ENCODE peak calls at places on chromosomes 4 and X, in eight cellular contexts. One of them, this sample, is unnamed. For H3K4me1 and H3K36me3, the result is how much of the 10 kb centered on the place peaks cover.

GRCh38 chr4:1463088-1463926 is 57.1 kb upstream of the NKX1-1 start:
- DNase-seq in NT2/D1: no peak
- DNase-seq in osteoblast: peak
- DNase-seq in cardiac muscle cell: no peak
- DNase-seq in stomach: peak
- DNase-seq in adipocyte: peak
- DNase-seq in breast epithelium: no peak
- DNase-seq in mammary epithelial cell: no peak
- DNase-seq in this sample: peak

GRCh38 chr4:152696764-152697250 is 17.0 kb upstream of the TMEM154 start:
- DNase-seq in NT2/D1: no peak
- DNase-seq in osteoblast: peak
- DNase-seq in cardiac muscle cell: no peak
- DNase-seq in stomach: peak
- DNase-seq in adipocyte: peak
- DNase-seq in breast epithelium: peak
- DNase-seq in mammary epithelial cell: peak
- DNase-seq in this sample: peak

GRCh38 chr4:33111106-33111505 is 2390.9 kb downstream of the PCDH7 start:
- DNase-seq in NT2/D1: no peak
- DNase-seq in osteoblast: no peak
- DNase-seq in cardiac muscle cell: no peak
- DNase-seq in stomach: no peak
- DNase-seq in adipocyte: peak
- DNase-seq in breast epithelium: no peak
- DNase-seq in mammary epithelial cell: no peak
- DNase-seq in this sample: no peak

GRCh38 chr4:113760094-113760851 is 1.3 kb downstream of the CAMK2D start:
- DNase-seq in NT2/D1: no peak
- DNase-seq in osteoblast: peak
- DNase-seq in cardiac muscle cell: peak
- DNase-seq in stomach: peak
- DNase-seq in adipocyte: peak
- DNase-seq in breast epithelium: no peak
- DNase-seq in mammary epithelial cell: peak
- DNase-seq in this sample: peak

GRCh38 chr4:915041-915474 is 17.1 kb downstream of the GAK start:
- DNase-seq in NT2/D1: no peak
- DNase-seq in osteoblast: no peak
- DNase-seq in cardiac muscle cell: no peak
- DNase-seq in stomach: no peak
- DNase-seq in adipocyte: no peak
- DNase-seq in breast epithelium: no peak
- DNase-seq in mammary epithelial cell: no peak
- DNase-seq in this sample: no peak

GRCh38 chr4:15327311-15328298 is 100.2 kb upstream of the C1QTNF7 start:
- DNase-seq in NT2/D1: no peak
- DNase-seq in osteoblast: no peak
- DNase-seq in cardiac muscle cell: no peak
- DNase-seq in stomach: no peak
- DNase-seq in adipocyte: peak
- DNase-seq in breast epithelium: no peak
- DNase-seq in mammary epithelial cell: no peak
- DNase-seq in this sample: peak

GRCh38 chr4:42262701-42263490 is 110.4 kb upstream of the BEND4 start:
- DNase-seq in NT2/D1: no peak
- DNase-seq in osteoblast: no peak
- DNase-seq in cardiac muscle cell: no peak
- DNase-seq in stomach: no peak
- DNase-seq in adipocyte: no peak
- DNase-seq in breast epithelium: no peak
- DNase-seq in mammary epithelial cell: no peak
- DNase-seq in this sample: no peak

GRCh38 chrX:66579219-66579618 is 59.7 kb downstream of the EDA2R start:
- DNase-seq in NT2/D1: no peak
- DNase-seq in osteoblast: no peak
- DNase-seq in cardiac muscle cell: no peak
- DNase-seq in stomach: no peak
- DNase-seq in adipocyte: no peak
- DNase-seq in breast epithelium: no peak
- DNase-seq in mammary epithelial cell: no peak
- DNase-seq in this sample: no peak

GRCh38 chr4:181078236-181078635 is 1165.0 kb upstream of the TENM3 start:
- DNase-seq in NT2/D1: no peak
- DNase-seq in osteoblast: no peak
- DNase-seq in cardiac muscle cell: no peak
- DNase-seq in stomach: no peak
- DNase-seq in adipocyte: peak
- DNase-seq in breast epithelium: no peak
- DNase-seq in mammary epithelial cell: peak
- DNase-seq in this sample: no peak

GRCh38 chr4:121165206-121165605 is 1.1 kb upstream of the TNIP3 start:
- DNase-seq in NT2/D1: no peak
- DNase-seq in osteoblast: no peak
- DNase-seq in cardiac muscle cell: no peak
- DNase-seq in stomach: no peak
- DNase-seq in adipocyte: no peak
- DNase-seq in breast epithelium: no peak
- DNase-seq in mammary epithelial cell: no peak
- DNase-seq in this sample: no peak

GRCh38 chr4:69800599-69800998 is 40.2 kb upstream of the SULT1B1 start:
- DNase-seq in NT2/D1: no peak
- DNase-seq in osteoblast: no peak
- DNase-seq in cardiac muscle cell: no peak
- DNase-seq in stomach: no peak
- DNase-seq in adipocyte: peak
- DNase-seq in breast epithelium: no peak
- DNase-seq in mammary epithelial cell: peak
- DNase-seq in this sample: no peak

GRCh38 chrX:31658360-31658759 is 586.5 kb upstream of the FTHL17 start:
- DNase-seq in NT2/D1: no peak
- DNase-seq in osteoblast: peak
- DNase-seq in cardiac muscle cell: peak
- DNase-seq in stomach: no peak
- DNase-seq in adipocyte: peak
- DNase-seq in breast epithelium: no peak
- DNase-seq in mammary epithelial cell: no peak
- DNase-seq in this sample: peak

GRCh38 chr4:106038012-106038411 is 142.7 kb downstream of the NPNT start:
- DNase-seq in NT2/D1: no peak
- DNase-seq in osteoblast: peak
- DNase-seq in cardiac muscle cell: no peak
- DNase-seq in stomach: no peak
- DNase-seq in adipocyte: no peak
- DNase-seq in breast epithelium: no peak
- DNase-seq in mammary epithelial cell: no peak
- DNase-seq in this sample: peak

GRCh38 chr4:159410076-159410777 is 307.3 kb downstream of the RAPGEF2 start:
- DNase-seq in NT2/D1: no peak
- DNase-seq in osteoblast: no peak
- DNase-seq in cardiac muscle cell: no peak
- DNase-seq in stomach: no peak
- DNase-seq in adipocyte: no peak
- DNase-seq in breast epithelium: no peak
- DNase-seq in mammary epithelial cell: peak
- DNase-seq in this sample: no peak

GRCh38 chrX:21960569-21960968 is 20.1 kb downstream of the SMS start:
- DNase-seq in NT2/D1: no peak
- DNase-seq in osteoblast: no peak
- DNase-seq in cardiac muscle cell: peak
- DNase-seq in stomach: no peak
- DNase-seq in adipocyte: no peak
- DNase-seq in breast epithelium: no peak
- DNase-seq in mammary epithelial cell: no peak
- DNase-seq in this sample: no peak

GRCh38 chr4:179112441-179113170 is 1670.4 kb upstream of the AGA start:
- DNase-seq in NT2/D1: no peak
- DNase-seq in osteoblast: no peak
- DNase-seq in cardiac muscle cell: no peak
- DNase-seq in stomach: no peak
- DNase-seq in adipocyte: peak
- DNase-seq in breast epithelium: no peak
- DNase-seq in mammary epithelial cell: no peak
- DNase-seq in this sample: no peak

GRCh38 chr4:92791876-92792490 is 488.2 kb downstream of the GRID2 start:
- DNase-seq in NT2/D1: no peak
- DNase-seq in osteoblast: no peak
- DNase-seq in cardiac muscle cell: peak
- DNase-seq in stomach: no peak
- DNase-seq in adipocyte: no peak
- DNase-seq in breast epithelium: no peak
- DNase-seq in mammary epithelial cell: no peak
- DNase-seq in this sample: no peak

GRCh38 chr4:183825346-183825745 is 79.8 kb upstream of the STOX2 start:
- DNase-seq in NT2/D1: no peak
- DNase-seq in osteoblast: no peak
- DNase-seq in cardiac muscle cell: no peak
- DNase-seq in stomach: no peak
- DNase-seq in adipocyte: no peak
- DNase-seq in breast epithelium: no peak
- DNase-seq in mammary epithelial cell: no peak
- DNase-seq in this sample: no peak

GRCh38 chr4:94548571-94548970 is 96.8 kb downstream of the PDLIM5 start:
- DNase-seq in NT2/D1: no peak
- DNase-seq in osteoblast: no peak
- DNase-seq in cardiac muscle cell: peak
- DNase-seq in stomach: no peak
- DNase-seq in adipocyte: peak
- DNase-seq in breast epithelium: no peak
- DNase-seq in mammary epithelial cell: peak
- DNase-seq in this sample: no peak

GRCh38 chr4:177441061-177441802 is 1.0 kb downstream of the AGA start:
- DNase-seq in NT2/D1: no peak
- DNase-seq in osteoblast: peak
- DNase-seq in cardiac muscle cell: no peak
- DNase-seq in stomach: no peak
- DNase-seq in adipocyte: peak
- DNase-seq in breast epithelium: no peak
- DNase-seq in mammary epithelial cell: peak
- DNase-seq in this sample: no peak

GRCh38 chr4:8242782-8243556 is 26.6 kb upstream of the HTRA3 start:
- DNase-seq in NT2/D1: no peak
- DNase-seq in osteoblast: peak
- DNase-seq in cardiac muscle cell: no peak
- DNase-seq in stomach: no peak
- DNase-seq in adipocyte: no peak
- DNase-seq in breast epithelium: no peak
- DNase-seq in mammary epithelial cell: no peak
- DNase-seq in this sample: no peak

GRCh38 chr4:8239661-8240060 is 29.9 kb upstream of the HTRA3 start:
- DNase-seq in NT2/D1: no peak
- DNase-seq in osteoblast: peak
- DNase-seq in cardiac muscle cell: no peak
- DNase-seq in stomach: no peak
- DNase-seq in adipocyte: no peak
- DNase-seq in breast epithelium: no peak
- DNase-seq in mammary epithelial cell: no peak
- DNase-seq in this sample: no peak

GRCh38 chr4:8240211-8241041 is 29.1 kb upstream of the HTRA3 start:
- DNase-seq in NT2/D1: no peak
- DNase-seq in osteoblast: peak
- DNase-seq in cardiac muscle cell: no peak
- DNase-seq in stomach: no peak
- DNase-seq in adipocyte: no peak
- DNase-seq in breast epithelium: no peak
- DNase-seq in mammary epithelial cell: no peak
- DNase-seq in this sample: no peak

GRCh38 chr4:8241895-8242696 is 27.5 kb upstream of the HTRA3 start:
- DNase-seq in NT2/D1: peak
- DNase-seq in osteoblast: peak
- DNase-seq in cardiac muscle cell: peak
- DNase-seq in stomach: peak
- DNase-seq in adipocyte: peak
- DNase-seq in breast epithelium: peak
- DNase-seq in mammary epithelial cell: peak
- DNase-seq in this sample: peak

DNA sequence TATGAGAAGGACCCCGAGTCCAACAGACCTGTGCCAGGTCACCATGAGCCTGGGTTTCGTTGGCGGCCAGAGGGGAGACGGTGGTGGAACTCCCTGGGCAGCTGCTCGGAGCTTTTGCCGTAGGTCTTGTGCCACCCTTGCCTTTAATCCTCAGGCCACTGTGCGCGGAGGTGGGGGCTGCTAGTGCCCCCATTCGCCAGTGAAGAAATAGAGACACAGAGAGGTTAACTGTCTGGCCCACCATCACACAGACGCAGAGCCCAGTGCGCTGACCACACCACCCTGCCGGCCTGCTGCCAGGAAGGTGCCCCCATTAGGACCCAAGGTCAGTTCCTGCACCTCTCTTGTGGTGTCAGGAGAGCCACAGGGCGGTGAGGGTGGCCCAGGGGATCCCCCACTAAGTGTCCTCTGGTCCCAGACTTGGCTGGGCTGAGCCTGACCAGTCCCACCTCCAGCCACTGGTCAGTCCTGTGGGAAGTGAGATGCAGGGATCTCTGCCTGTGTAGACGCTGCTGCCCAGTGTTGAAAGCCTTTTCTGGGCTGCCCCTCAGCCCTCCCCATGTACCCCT is 28.3 kb upstream of the HTRA3 start:
- DNase-seq in NT2/D1: no peak
- DNase-seq in osteoblast: peak
- DNase-seq in cardiac muscle cell: no peak
- DNase-seq in stomach: no peak
- DNase-seq in adipocyte: no peak
- DNase-seq in breast epithelium: no peak
- DNase-seq in mammary epithelial cell: no peak
- DNase-seq in this sample: no peak
- H3K4me1 ChIP-seq in NT2/D1: under half
- H3K4me1 ChIP-seq in osteoblast: under half
- H3K4me1 ChIP-seq in cardiac muscle cell: under half
- H3K4me1 ChIP-seq in stomach: under half
- H3K4me1 ChIP-seq in adipocyte: under half
- H3K4me1 ChIP-seq in breast epithelium: under half
- H3K4me1 ChIP-seq in mammary epithelial cell: under half
- H3K4me1 ChIP-seq in this sample: under half

GRCh38 chr4:87423313-87424031 is 1.1 kb downstream of the NUDT9 start:
- DNase-seq in NT2/D1: no peak
- DNase-seq in osteoblast: peak
- DNase-seq in cardiac muscle cell: no peak
- DNase-seq in stomach: no peak
- DNase-seq in adipocyte: peak
- DNase-seq in breast epithelium: no peak
- DNase-seq in mammary epithelial cell: peak
- DNase-seq in this sample: no peak
- H3K36me3 ChIP-seq in NT2/D1: under half
- H3K36me3 ChIP-seq in osteoblast: under half
- H3K36me3 ChIP-seq in cardiac muscle cell: under half
- H3K36me3 ChIP-seq in stomach: under half
- H3K36me3 ChIP-seq in adipocyte: under half
- H3K36me3 ChIP-seq in breast epithelium: under half
- H3K36me3 ChIP-seq in mammary epithelial cell: under half
- H3K36me3 ChIP-seq in this sample: under half

GRCh38 chrX:37781808-37782207 is 1.9 kb downstream of the CYBB start:
- DNase-seq in NT2/D1: no peak
- DNase-seq in osteoblast: no peak
- DNase-seq in cardiac muscle cell: no peak
- DNase-seq in stomach: no peak
- DNase-seq in adipocyte: no peak
- DNase-seq in breast epithelium: no peak
- DNase-seq in mammary epithelial cell: no peak
- DNase-seq in this sample: no peak
- H3K4me1 ChIP-seq in NT2/D1: under half
- H3K4me1 ChIP-seq in osteoblast: under half
- H3K4me1 ChIP-seq in cardiac muscle cell: under half
- H3K4me1 ChIP-seq in stomach: under half
- H3K4me1 ChIP-seq in adipocyte: under half
- H3K4me1 ChIP-seq in breast epithelium: under half
- H3K4me1 ChIP-seq in mammary epithelial cell: under half
- H3K4me1 ChIP-seq in this sample: under half

GRCh38 chrX:71565634-71566033 is 12.6 kb upstream of the GCNA start:
- DNase-seq in NT2/D1: no peak
- DNase-seq in osteoblast: no peak
- DNase-seq in cardiac muscle cell: no peak
- DNase-seq in stomach: no peak
- DNase-seq in adipocyte: no peak
- DNase-seq in breast epithelium: no peak
- DNase-seq in mammary epithelial cell: no peak
- DNase-seq in this sample: no peak
- H3K36me3 ChIP-seq in NT2/D1: half or more
- H3K36me3 ChIP-seq in osteoblast: half or more
- H3K36me3 ChIP-seq in cardiac muscle cell: half or more
- H3K36me3 ChIP-seq in stomach: half or more
- H3K36me3 ChIP-seq in adipocyte: half or more
- H3K36me3 ChIP-seq in breast epithelium: under half
- H3K36me3 ChIP-seq in mammary epithelial cell: under half
- H3K36me3 ChIP-seq in this sample: half or more

This sample was measured in SJCRH30.